ENCODE peak calls at places on chromosomes 1 and 21, in eight cellular contexts. I is endothelial cell of umbilical vein, W is HCT116, E is prostate gland, B is stomach, X is sigmoid colon, F is K562, U is breast epithelium. O is an unnamed sample.

GRCh38 chr1:26759531-26759930 is 28.2 kb upstream of the PIGV start:
- DNase-seq in I (no peak), W (no peak), E (no peak), B (no peak), X (no peak), F (no peak), U (no peak), O (no peak)

GRCh38 chr1:110159160-110159559 is 8.9 kb downstream of the SLC6A17 start:
- DNase-seq in I (no peak), W (no peak), E (no peak), B (no peak), X (no peak), F (no peak), U (no peak), O (no peak)

GRCh38 chr1:203311368-203312301 is 6.3 kb downstream of the BTG2 start:
- DNase-seq in I (no peak), W (no peak), E (no peak), B (no peak), X (no peak), F (peak), U (no peak), O (no peak)

GRCh38 chr1:12554521-12555305 is 63.3 kb downstream of the DHRS3 start:
- DNase-seq in I (no peak), W (no peak), E (no peak), B (no peak), X (peak), F (no peak), U (no peak), O (no peak)

GRCh38 chr1:224542783-224543440 is 73.2 kb upstream of the CNIH3 start:
- DNase-seq in I (peak), W (peak), E (no peak), B (no peak), X (no peak), F (peak), U (no peak), O (no peak)

GRCh38 chr1:151340870-151341754 is 5.9 kb downstream of the RFX5 start:
- DNase-seq in I (peak), W (peak), E (peak), B (no peak), X (no peak), F (peak), U (no peak), O (no peak)

GRCh38 chr1:170067253-170067819 is 7.2 kb downstream of the KIFAP3 start:
- DNase-seq in I (peak), W (no peak), E (no peak), B (no peak), X (no peak), F (peak), U (no peak), O (no peak)

GRCh38 chr1:57966751-57967406 is 543.0 kb upstream of the DAB1 start:
- DNase-seq in I (no peak), W (no peak), E (no peak), B (no peak), X (no peak), F (no peak), U (no peak), O (no peak)

GRCh38 chr1:46400398-46400797 is 6.3 kb downstream of the FAAH start:
- DNase-seq in I (no peak), W (no peak), E (no peak), B (no peak), X (peak), F (no peak), U (no peak), O (no peak)

GRCh38 chr1:38292969-38293368 is 246.4 kb upstream of the POU3F1 start:
- DNase-seq in I (no peak), W (no peak), E (no peak), B (no peak), X (no peak), F (no peak), U (no peak), O (no peak)

GRCh38 chr1:10210841-10211804 is 753 bp downstream of the KIF1B start:
- DNase-seq in I (peak), W (peak), E (peak), B (peak), X (peak), F (peak), U (peak), O (no peak)

GRCh38 chr1:151828931-151829330 is 2.7 kb downstream of the RORC start:
- DNase-seq in I (peak), W (no peak), E (peak), B (peak), X (no peak), F (peak), U (peak), O (no peak)

GRCh38 chr1:159881930-159882839 is 17.8 kb downstream of the CFAP45 start:
- DNase-seq in I (peak), W (peak), E (peak), B (peak), X (peak), F (peak), U (peak), O (no peak)

GRCh38 chr1:228360533-228361313 is 45.9 kb downstream of the TRIM11 start:
- DNase-seq in I (no peak), W (no peak), E (no peak), B (no peak), X (peak), F (no peak), U (no peak), O (no peak)

GRCh38 chr1:156499703-156500577 is 635 bp downstream of the MEF2D start:
- DNase-seq in I (peak), W (no peak), E (no peak), B (no peak), X (peak), F (no peak), U (no peak), O (no peak)

GRCh38 chr1:19273106-19273843 is 15.3 kb downstream of the AKR7A3 start:
- DNase-seq in I (no peak), W (no peak), E (no peak), B (peak), X (no peak), F (no peak), U (no peak), O (no peak)

GRCh38 chr21:43854773-43855633 is 10.0 kb upstream of the AGPAT3 start:
- DNase-seq in I (no peak), W (no peak), E (no peak), B (no peak), X (no peak), F (peak), U (no peak), O (no peak)

GRCh38 chr1:47934243-47934805 is 62.9 kb downstream of the TRABD2B start:
- DNase-seq in I (no peak), W (no peak), E (peak), B (peak), X (peak), F (no peak), U (no peak), O (peak)

GRCh38 chr1:45014403-45015028 is 2.5 kb downstream of the UROD start:
- DNase-seq in I (peak), W (peak), E (peak), B (peak), X (peak), F (peak), U (peak), O (no peak)

GRCh38 chr1:207007352-207008033 is 25.1 kb downstream of the C1orf116 start:
- DNase-seq in I (no peak), W (peak), E (peak), B (peak), X (no peak), F (no peak), U (no peak), O (no peak)

GRCh38 chr1:1598720-1599029 is 1.3 kb downstream of the FNDC10 start:
- DNase-seq in I (no peak), W (no peak), E (no peak), B (no peak), X (no peak), F (no peak), U (no peak), O (no peak)

GRCh38 chr1:41516168-41516961 is 31.9 kb upstream of the EDN2 start:
- DNase-seq in I (peak), W (peak), E (peak), B (peak), X (peak), F (peak), U (peak), O (no peak)

DNA sequence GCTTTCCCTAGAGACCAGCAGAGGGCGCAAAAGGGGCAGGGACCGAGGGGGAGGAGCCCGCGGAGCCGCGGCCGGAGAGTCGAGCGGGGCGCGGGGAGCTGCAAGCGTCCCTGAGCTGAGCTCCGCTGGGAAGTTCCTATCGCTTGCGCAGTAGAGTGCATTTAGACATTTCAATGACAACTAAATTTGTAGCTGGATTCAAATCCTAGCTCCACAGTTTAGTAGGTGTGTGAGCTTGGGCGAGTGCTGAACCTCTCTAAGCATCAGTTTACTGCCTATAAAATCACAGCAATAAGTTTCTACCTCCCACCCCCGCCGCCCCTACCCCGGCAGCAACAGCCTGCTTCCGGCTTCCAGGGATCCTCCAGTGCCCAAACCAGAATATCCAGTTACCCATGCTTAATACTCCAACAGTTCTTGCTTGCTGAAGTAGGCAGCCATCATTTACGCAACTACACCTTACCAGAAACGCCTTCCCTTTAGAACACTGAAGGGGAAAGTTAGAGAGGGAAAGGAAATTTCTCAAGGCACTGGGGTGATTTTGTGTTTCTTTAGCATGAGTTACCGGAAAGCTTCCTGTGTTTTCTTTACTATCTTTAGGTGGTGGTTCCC is 9.1 kb downstream of the TLR5 start:
- DNase-seq in I (peak), W (peak), E (peak), B (peak), X (peak), F (peak), U (peak), O (no peak)
- H3K4me3 ChIP-seq in I (peak), W (peak), E (peak), B (peak), X (peak), F (no peak), U (peak), O (peak)

GRCh38 chr21:45513003-45513706 is 29.1 kb downstream of the SLC19A1 start:
- DNase-seq in I (no peak), W (no peak), E (peak), B (peak), X (peak), F (no peak), U (peak), O (no peak)
- TF ChIP-seq POLR2AphosphoS5 in I (no peak), W (no peak), E (peak), B (peak), X (no peak), F (no peak), U (no peak), O (no peak)

GRCh38 chr1:115643219-115643618 is 1.4 kb downstream of the VANGL1 start:
- DNase-seq in I (no peak), W (no peak), E (no peak), B (no peak), X (no peak), F (peak), U (no peak), O (no peak)

GRCh38 chr1:115643636-115644035 is 1.9 kb downstream of the VANGL1 start:
- DNase-seq in I (no peak), W (no peak), E (no peak), B (no peak), X (no peak), F (peak), U (no peak), O (no peak)

GRCh38 chr1:115640384-115640783 is 1.4 kb upstream of the VANGL1 start:
- DNase-seq in I (no peak), W (no peak), E (no peak), B (no peak), X (no peak), F (peak), U (no peak), O (no peak)

GRCh38 chr1:115642168-115643072 is 650 bp downstream of the VANGL1 start:
- DNase-seq in I (peak), W (no peak), E (peak), B (peak), X (peak), F (peak), U (no peak), O (no peak)

DNA sequence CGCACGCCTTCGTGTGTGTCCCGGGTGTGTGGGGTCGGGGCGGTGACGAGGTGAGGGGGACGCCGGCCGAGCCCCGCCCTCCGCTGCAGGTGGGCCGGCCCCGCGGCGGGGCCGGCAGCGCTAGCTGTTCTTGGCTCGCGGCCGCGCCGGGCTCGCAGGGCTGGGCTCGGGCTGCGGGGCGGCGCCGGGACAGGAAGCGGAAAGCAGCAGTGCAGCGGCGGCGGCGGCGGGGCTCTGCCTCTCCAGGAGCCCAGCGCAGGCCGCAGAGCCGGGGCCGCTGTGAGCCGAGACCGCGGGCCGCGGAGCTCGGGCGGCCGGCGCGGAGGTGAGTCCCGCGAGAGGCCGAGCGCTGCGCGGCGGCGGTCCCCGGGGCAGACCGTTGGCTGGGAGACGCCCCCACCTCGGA is at the start of gene VANGL1:
- DNase-seq in I (peak), W (no peak), E (peak), B (peak), X (peak), F (peak), U (no peak), O (no peak)
- TF ChIP-seq POLR2A in I (peak), W (peak), E (no peak), B (no peak), X (no peak), F (no peak), U (no peak), O (no peak)

DNA sequence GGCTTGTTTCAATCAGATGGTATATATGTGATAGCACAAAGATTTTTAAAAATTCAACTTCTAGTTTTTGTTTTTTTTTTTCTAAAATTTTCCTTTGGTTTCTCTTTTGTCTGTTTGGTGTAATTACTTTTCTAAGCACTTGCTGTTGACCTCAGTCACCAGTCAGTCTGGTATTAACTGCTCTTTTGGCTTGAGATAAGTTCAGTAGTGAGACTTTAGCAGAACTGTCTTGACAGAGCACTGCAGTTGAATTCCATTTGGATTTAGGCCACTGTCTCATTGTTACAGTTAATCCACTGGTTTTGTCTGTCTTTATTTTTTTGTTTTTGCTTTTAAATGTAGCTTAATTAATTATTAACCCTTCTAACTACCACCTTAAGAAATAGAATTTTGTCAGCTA is 36.2 kb downstream of the OSBPL9 start:
- DNase-seq in I (no peak), W (no peak), E (no peak), B (no peak), X (no peak), F (no peak), U (no peak), O (no peak)
- H3K4me3 ChIP-seq in I (no peak), W (no peak), E (no peak), B (no peak), X (no peak), F (no peak), U (no peak), O (no peak)

DNA sequence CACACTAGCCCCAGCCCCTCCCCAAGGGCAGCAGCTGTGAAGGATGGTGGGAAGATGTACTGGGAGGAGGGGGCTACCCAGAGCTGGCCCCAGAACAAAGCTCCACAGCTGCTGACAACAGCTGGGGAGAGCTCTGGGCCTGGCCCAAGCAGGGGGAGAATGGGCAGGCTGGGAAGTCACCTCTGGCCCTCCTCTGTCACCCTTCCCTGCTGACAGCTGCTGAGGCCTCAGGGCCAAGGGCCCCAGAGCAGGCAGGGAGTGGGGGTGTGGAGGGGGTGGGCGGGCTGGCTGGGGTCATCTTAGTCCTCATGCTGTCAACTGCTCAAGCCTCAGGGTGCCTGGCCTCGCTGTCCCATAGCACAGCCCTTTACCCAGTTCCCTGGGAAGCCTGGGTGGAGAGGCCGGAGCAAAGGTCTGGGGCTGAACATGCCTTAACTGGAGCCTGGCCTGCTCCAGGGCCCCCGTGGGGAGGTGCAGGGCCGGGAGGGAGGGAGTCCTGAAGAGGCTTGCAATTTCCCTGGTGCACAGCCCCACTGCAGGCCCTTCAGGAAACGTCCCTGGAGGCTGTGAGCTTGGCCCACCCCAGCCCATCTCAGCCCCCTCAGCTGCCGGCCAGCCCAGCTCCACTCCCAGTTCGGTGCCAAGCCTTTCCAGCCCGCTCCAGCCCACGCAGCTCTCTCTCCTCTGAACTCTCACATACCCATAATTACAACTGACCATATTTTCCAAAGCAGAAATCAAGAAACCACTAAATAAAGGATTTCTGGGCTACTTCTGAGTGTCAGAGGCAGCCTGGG is 25.7 kb downstream of the HSPG2 start:
- DNase-seq in I (peak), W (no peak), E (no peak), B (no peak), X (no peak), F (peak), U (no peak), O (no peak)
- TF ChIP-seq POLR2AphosphoS5 in I (peak), W (no peak), E (no peak), B (no peak), X (no peak), F (no peak), U (no peak), O (peak)

GRCh38 chr1:219477861-219478260 is 135.0 kb downstream of the ZC3H11B start:
- DNase-seq in I (no peak), W (no peak), E (no peak), B (no peak), X (no peak), F (no peak), U (no peak), O (no peak)
- TF ChIP-seq POLR2A in I (no peak), W (no peak), E (no peak), B (no peak), X (no peak), F (no peak), U (no peak), O (no peak)

GRCh38 chr21:44947111-44947929 is 7.5 kb downstream of the SLX9 start:
- DNase-seq in I (no peak), W (no peak), E (no peak), B (no peak), X (peak), F (no peak), U (peak), O (no peak)

GRCh38 chr21:44948426-44949120 is 8.7 kb downstream of the SLX9 start:
- DNase-seq in I (no peak), W (no peak), E (no peak), B (no peak), X (no peak), F (no peak), U (no peak), O (no peak)

GRCh38 chr21:44944596-44944995 is 4.8 kb downstream of the SLX9 start:
- DNase-seq in I (no peak), W (no peak), E (no peak), B (no peak), X (peak), F (no peak), U (no peak), O (no peak)

GRCh38 chr21:44947930-44948331 is 8.1 kb downstream of the SLX9 start:
- DNase-seq in I (no peak), W (no peak), E (no peak), B (no peak), X (peak), F (no peak), U (no peak), O (no peak)

GRCh38 chr21:44946254-44947041 is 6.6 kb downstream of the SLX9 start:
- DNase-seq in I (no peak), W (no peak), E (no peak), B (no peak), X (peak), F (no peak), U (peak), O (no peak)
- H3K4me3 ChIP-seq in I (no peak), W (no peak), E (no peak), B (no peak), X (no peak), F (no peak), U (no peak), O (no peak)

DNA sequence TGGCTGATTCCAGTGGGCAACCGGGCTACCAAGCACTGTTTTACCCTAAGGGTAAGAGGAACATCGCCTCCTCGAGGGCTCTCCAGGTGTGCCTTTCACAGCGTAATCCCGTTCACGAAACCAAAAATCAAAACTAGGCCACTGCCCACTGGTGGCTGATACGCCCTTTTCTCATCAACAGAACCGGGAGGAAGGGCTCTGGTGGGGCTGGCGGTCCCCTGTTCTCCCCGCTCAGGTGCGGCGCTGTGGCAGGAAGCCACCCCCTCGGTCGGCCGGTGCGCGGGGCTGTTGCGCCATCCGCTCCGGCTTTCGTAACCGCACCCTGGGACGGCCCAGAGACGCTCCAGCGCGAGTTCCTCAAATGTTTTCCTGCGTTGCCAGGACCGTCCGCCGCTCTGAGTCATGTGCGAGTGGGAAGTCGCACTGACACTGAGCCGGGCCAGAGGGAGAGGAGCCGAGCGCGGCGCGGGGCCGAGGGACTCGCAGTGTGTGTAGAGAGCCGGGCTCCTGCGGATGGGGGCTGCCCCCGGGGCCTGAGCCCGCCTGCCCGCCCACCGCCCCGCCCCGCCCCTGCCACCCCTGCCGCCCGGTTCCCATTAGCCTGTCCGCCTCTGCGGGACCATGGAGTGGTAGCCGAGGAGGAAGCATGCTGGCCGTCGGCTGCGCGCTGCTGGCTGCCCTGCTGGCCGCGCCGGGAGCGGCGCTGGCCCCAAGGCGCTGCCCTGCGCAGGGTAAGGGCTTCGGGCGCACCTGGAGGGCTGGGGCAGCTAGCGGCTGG is at the start of gene IL6R:
- DNase-seq in I (peak), W (peak), E (peak), B (peak), X (peak), F (peak), U (peak), O (no peak)
- TF ChIP-seq POLR2AphosphoS5 in I (no peak), W (no peak), E (peak), B (peak), X (peak), F (no peak), U (peak), O (peak)